ENCODE peak calls at places on chromosomes 16 and 17, in ten cellular contexts. One of them, this sample, is unnamed. For H3K4me1 and H3K27me3, the result is how much of the 10 kb centered on the place peaks cover.

GRCh38 chr16:49281481-49281842 is at the start of gene CBLN1:
- DNase-seq in CD8-positive, alpha-beta memory T cell: no peak
- DNase-seq in CD8-positive, alpha-beta T cell: no peak
- DNase-seq in colonic mucosa: no peak
- DNase-seq in uterus: no peak
- DNase-seq in stomach: no peak
- DNase-seq in suprapubic skin: no peak
- DNase-seq in left ventricle myocardium inferior: no peak
- DNase-seq in body of pancreas: no peak
- DNase-seq in neuronal stem cell: no peak
- DNase-seq in this sample: no peak

GRCh38 chr17:69812240-69812837 is 262.7 kb upstream of the KCNJ16 start:
- DNase-seq in CD8-positive, alpha-beta memory T cell: no peak
- DNase-seq in CD8-positive, alpha-beta T cell: no peak
- DNase-seq in colonic mucosa: no peak
- DNase-seq in uterus: no peak
- DNase-seq in stomach: no peak
- DNase-seq in suprapubic skin: no peak
- DNase-seq in left ventricle myocardium inferior: no peak
- DNase-seq in body of pancreas: no peak
- DNase-seq in neuronal stem cell: no peak
- DNase-seq in this sample: no peak

GRCh38 chr17:29045734-29046133 is 2.8 kb downstream of the PIPOX start:
- DNase-seq in CD8-positive, alpha-beta memory T cell: no peak
- DNase-seq in CD8-positive, alpha-beta T cell: no peak
- DNase-seq in colonic mucosa: no peak
- DNase-seq in uterus: no peak
- DNase-seq in stomach: no peak
- DNase-seq in suprapubic skin: no peak
- DNase-seq in left ventricle myocardium inferior: no peak
- DNase-seq in body of pancreas: no peak
- DNase-seq in neuronal stem cell: no peak
- DNase-seq in this sample: no peak

GRCh38 chr16:66647866-66648265 is 43.4 kb downstream of the CMTM3 start:
- DNase-seq in CD8-positive, alpha-beta memory T cell: no peak
- DNase-seq in CD8-positive, alpha-beta T cell: no peak
- DNase-seq in colonic mucosa: no peak
- DNase-seq in uterus: no peak
- DNase-seq in stomach: no peak
- DNase-seq in suprapubic skin: no peak
- DNase-seq in left ventricle myocardium inferior: no peak
- DNase-seq in body of pancreas: no peak
- DNase-seq in neuronal stem cell: no peak
- DNase-seq in this sample: no peak

GRCh38 chr16:55120408-55120807 is 189.7 kb downstream of the IRX5 start:
- DNase-seq in CD8-positive, alpha-beta memory T cell: no peak
- DNase-seq in CD8-positive, alpha-beta T cell: no peak
- DNase-seq in colonic mucosa: no peak
- DNase-seq in uterus: no peak
- DNase-seq in stomach: no peak
- DNase-seq in suprapubic skin: no peak
- DNase-seq in left ventricle myocardium inferior: no peak
- DNase-seq in body of pancreas: no peak
- DNase-seq in neuronal stem cell: no peak
- DNase-seq in this sample: no peak

GRCh38 chr17:46264456-46265198 is 30.3 kb upstream of the LRRC37A start:
- DNase-seq in CD8-positive, alpha-beta memory T cell: peak
- DNase-seq in CD8-positive, alpha-beta T cell: peak
- DNase-seq in colonic mucosa: no peak
- DNase-seq in uterus: no peak
- DNase-seq in stomach: no peak
- DNase-seq in suprapubic skin: no peak
- DNase-seq in left ventricle myocardium inferior: no peak
- DNase-seq in body of pancreas: no peak
- DNase-seq in neuronal stem cell: no peak
- DNase-seq in this sample: no peak

GRCh38 chr16:11470676-11471415 is 115.9 kb downstream of the LITAF start:
- DNase-seq in CD8-positive, alpha-beta memory T cell: no peak
- DNase-seq in CD8-positive, alpha-beta T cell: no peak
- DNase-seq in colonic mucosa: no peak
- DNase-seq in uterus: no peak
- DNase-seq in stomach: no peak
- DNase-seq in suprapubic skin: no peak
- DNase-seq in left ventricle myocardium inferior: no peak
- DNase-seq in body of pancreas: no peak
- DNase-seq in neuronal stem cell: no peak
- DNase-seq in this sample: no peak

GRCh38 chr17:30186761-30187160 is 48.7 kb downstream of the SLC6A4 start:
- DNase-seq in CD8-positive, alpha-beta memory T cell: no peak
- DNase-seq in CD8-positive, alpha-beta T cell: no peak
- DNase-seq in colonic mucosa: no peak
- DNase-seq in uterus: no peak
- DNase-seq in stomach: no peak
- DNase-seq in suprapubic skin: no peak
- DNase-seq in left ventricle myocardium inferior: no peak
- DNase-seq in body of pancreas: no peak
- DNase-seq in neuronal stem cell: no peak
- DNase-seq in this sample: no peak

GRCh38 chr17:34081269-34081668 is 173.8 kb upstream of the CCL2 start:
- DNase-seq in CD8-positive, alpha-beta memory T cell: no peak
- DNase-seq in CD8-positive, alpha-beta T cell: no peak
- DNase-seq in colonic mucosa: no peak
- DNase-seq in uterus: no peak
- DNase-seq in stomach: no peak
- DNase-seq in suprapubic skin: no peak
- DNase-seq in left ventricle myocardium inferior: no peak
- DNase-seq in body of pancreas: no peak
- DNase-seq in neuronal stem cell: no peak
- DNase-seq in this sample: no peak

GRCh38 chr17:49505854-49506253 is 10.8 kb downstream of the NGFR start:
- DNase-seq in CD8-positive, alpha-beta memory T cell: no peak
- DNase-seq in CD8-positive, alpha-beta T cell: no peak
- DNase-seq in colonic mucosa: no peak
- DNase-seq in uterus: no peak
- DNase-seq in stomach: no peak
- DNase-seq in suprapubic skin: no peak
- DNase-seq in left ventricle myocardium inferior: peak
- DNase-seq in body of pancreas: no peak
- DNase-seq in neuronal stem cell: no peak
- DNase-seq in this sample: no peak

GRCh38 chr17:18235743-18236256 is 10.4 kb downstream of the LLGL1 start:
- DNase-seq in CD8-positive, alpha-beta memory T cell: no peak
- DNase-seq in CD8-positive, alpha-beta T cell: no peak
- DNase-seq in colonic mucosa: no peak
- DNase-seq in uterus: no peak
- DNase-seq in stomach: no peak
- DNase-seq in suprapubic skin: peak
- DNase-seq in left ventricle myocardium inferior: no peak
- DNase-seq in body of pancreas: no peak
- DNase-seq in neuronal stem cell: no peak
- DNase-seq in this sample: no peak

GRCh38 chr16:3641801-3642396 is 12.6 kb upstream of the DNASE1 start:
- DNase-seq in CD8-positive, alpha-beta memory T cell: no peak
- DNase-seq in CD8-positive, alpha-beta T cell: no peak
- DNase-seq in colonic mucosa: no peak
- DNase-seq in uterus: no peak
- DNase-seq in stomach: peak
- DNase-seq in suprapubic skin: peak
- DNase-seq in left ventricle myocardium inferior: no peak
- DNase-seq in body of pancreas: no peak
- DNase-seq in neuronal stem cell: no peak
- DNase-seq in this sample: no peak

GRCh38 chr16:89581861-89582563 is 6.5 kb downstream of the CPNE7 start:
- DNase-seq in CD8-positive, alpha-beta memory T cell: no peak
- DNase-seq in CD8-positive, alpha-beta T cell: no peak
- DNase-seq in colonic mucosa: peak
- DNase-seq in uterus: peak
- DNase-seq in stomach: peak
- DNase-seq in suprapubic skin: no peak
- DNase-seq in left ventricle myocardium inferior: no peak
- DNase-seq in body of pancreas: no peak
- DNase-seq in neuronal stem cell: no peak
- DNase-seq in this sample: no peak

GRCh38 chr17:81819648-81820171 is 13.4 kb downstream of the MCRIP1 start:
- DNase-seq in CD8-positive, alpha-beta memory T cell: no peak
- DNase-seq in CD8-positive, alpha-beta T cell: no peak
- DNase-seq in colonic mucosa: no peak
- DNase-seq in uterus: no peak
- DNase-seq in stomach: no peak
- DNase-seq in suprapubic skin: no peak
- DNase-seq in left ventricle myocardium inferior: no peak
- DNase-seq in body of pancreas: no peak
- DNase-seq in neuronal stem cell: no peak
- DNase-seq in this sample: no peak

GRCh38 chr17:81822312-81822637 is 10.8 kb downstream of the MCRIP1 start:
- DNase-seq in CD8-positive, alpha-beta memory T cell: no peak
- DNase-seq in CD8-positive, alpha-beta T cell: no peak
- DNase-seq in colonic mucosa: no peak
- DNase-seq in uterus: no peak
- DNase-seq in stomach: no peak
- DNase-seq in suprapubic skin: no peak
- DNase-seq in left ventricle myocardium inferior: no peak
- DNase-seq in body of pancreas: no peak
- DNase-seq in neuronal stem cell: no peak
- DNase-seq in this sample: no peak

GRCh38 chr17:81821147-81821546 is 11.9 kb downstream of the MCRIP1 start:
- DNase-seq in CD8-positive, alpha-beta memory T cell: no peak
- DNase-seq in CD8-positive, alpha-beta T cell: no peak
- DNase-seq in colonic mucosa: no peak
- DNase-seq in uterus: no peak
- DNase-seq in stomach: no peak
- DNase-seq in suprapubic skin: no peak
- DNase-seq in left ventricle myocardium inferior: no peak
- DNase-seq in body of pancreas: no peak
- DNase-seq in neuronal stem cell: no peak
- DNase-seq in this sample: no peak

GRCh38 chr17:81822996-81823799 is 9.9 kb downstream of the MCRIP1 start:
- DNase-seq in CD8-positive, alpha-beta memory T cell: no peak
- DNase-seq in CD8-positive, alpha-beta T cell: no peak
- DNase-seq in colonic mucosa: no peak
- DNase-seq in uterus: no peak
- DNase-seq in stomach: no peak
- DNase-seq in suprapubic skin: no peak
- DNase-seq in left ventricle myocardium inferior: no peak
- DNase-seq in body of pancreas: no peak
- DNase-seq in neuronal stem cell: no peak
- DNase-seq in this sample: no peak

GRCh38 chr17:81821603-81822311 is 11.3 kb downstream of the MCRIP1 start:
- DNase-seq in CD8-positive, alpha-beta memory T cell: no peak
- DNase-seq in CD8-positive, alpha-beta T cell: no peak
- DNase-seq in colonic mucosa: peak
- DNase-seq in uterus: peak
- DNase-seq in stomach: peak
- DNase-seq in suprapubic skin: no peak
- DNase-seq in left ventricle myocardium inferior: peak
- DNase-seq in body of pancreas: peak
- DNase-seq in neuronal stem cell: no peak
- DNase-seq in this sample: peak
- H3K4me3 ChIP-seq in CD8-positive, alpha-beta memory T cell: no peak
- H3K4me3 ChIP-seq in CD8-positive, alpha-beta T cell: no peak
- H3K4me3 ChIP-seq in colonic mucosa: no peak
- H3K4me3 ChIP-seq in uterus: no peak
- H3K4me3 ChIP-seq in stomach: no peak
- H3K4me3 ChIP-seq in suprapubic skin: no peak
- H3K4me3 ChIP-seq in left ventricle myocardium inferior: no peak
- H3K4me3 ChIP-seq in body of pancreas: no peak
- H3K4me3 ChIP-seq in neuronal stem cell: no peak
- H3K4me3 ChIP-seq in this sample: no peak

DNA sequence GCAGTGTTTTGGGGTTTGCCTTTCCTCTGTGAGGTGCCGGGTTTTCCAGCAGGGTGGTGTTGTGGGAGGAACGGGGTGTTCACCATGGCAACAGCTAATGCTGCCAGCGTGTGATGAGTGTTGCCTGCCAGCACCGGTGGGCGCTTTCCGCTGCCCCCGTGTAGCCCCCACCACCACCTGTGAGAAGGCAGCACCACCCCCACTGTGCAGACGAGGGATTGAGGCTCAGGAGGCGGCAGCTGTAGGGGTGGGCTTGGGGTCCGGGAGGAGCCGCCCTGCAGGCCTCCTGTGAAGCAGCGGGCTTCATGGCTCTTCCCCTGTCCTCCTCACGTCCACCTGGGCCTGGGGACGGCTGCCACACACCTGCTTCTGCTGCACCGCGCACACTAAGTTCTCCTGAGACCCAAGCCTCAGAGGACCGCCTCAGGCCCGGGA is 5.2 kb downstream of the RAB40C start:
- DNase-seq in CD8-positive, alpha-beta memory T cell: no peak
- DNase-seq in CD8-positive, alpha-beta T cell: no peak
- DNase-seq in colonic mucosa: no peak
- DNase-seq in uterus: no peak
- DNase-seq in stomach: no peak
- DNase-seq in suprapubic skin: no peak
- DNase-seq in left ventricle myocardium inferior: no peak
- DNase-seq in body of pancreas: no peak
- DNase-seq in neuronal stem cell: no peak
- DNase-seq in this sample: no peak
- H3K4me1 ChIP-seq in CD8-positive, alpha-beta memory T cell: under half
- H3K4me1 ChIP-seq in CD8-positive, alpha-beta T cell: under half
- H3K4me1 ChIP-seq in colonic mucosa: under half
- H3K4me1 ChIP-seq in uterus: under half
- H3K4me1 ChIP-seq in stomach: half or more
- H3K4me1 ChIP-seq in suprapubic skin: half or more
- H3K4me1 ChIP-seq in left ventricle myocardium inferior: under half
- H3K4me1 ChIP-seq in body of pancreas: half or more
- H3K4me1 ChIP-seq in neuronal stem cell: under half
- H3K4me1 ChIP-seq in this sample: under half

DNA sequence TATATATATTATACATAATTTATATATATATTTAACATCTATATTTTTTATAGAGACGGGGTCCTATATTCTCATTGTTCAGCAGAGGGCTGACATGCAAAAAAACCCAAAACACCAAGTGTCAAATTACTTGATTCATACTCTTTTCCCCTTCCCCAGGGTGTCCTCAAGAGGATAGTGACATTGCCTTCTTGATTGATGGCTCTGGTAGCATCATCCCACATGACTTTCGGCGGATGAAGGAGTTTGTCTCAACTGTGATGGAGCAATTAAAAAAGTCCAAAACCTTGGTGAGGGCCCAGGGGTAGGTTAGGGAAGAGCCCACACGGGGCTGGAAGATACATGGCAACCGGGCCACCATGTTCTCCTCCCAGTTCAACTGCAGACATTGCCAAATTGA is 11.0 kb downstream of the ITGAM start:
- DNase-seq in CD8-positive, alpha-beta memory T cell: no peak
- DNase-seq in CD8-positive, alpha-beta T cell: no peak
- DNase-seq in colonic mucosa: no peak
- DNase-seq in uterus: no peak
- DNase-seq in stomach: no peak
- DNase-seq in suprapubic skin: peak
- DNase-seq in left ventricle myocardium inferior: no peak
- DNase-seq in body of pancreas: no peak
- DNase-seq in neuronal stem cell: no peak
- DNase-seq in this sample: no peak
- H3K27me3 ChIP-seq in CD8-positive, alpha-beta memory T cell: under half
- H3K27me3 ChIP-seq in CD8-positive, alpha-beta T cell: under half
- H3K27me3 ChIP-seq in colonic mucosa: under half
- H3K27me3 ChIP-seq in uterus: under half
- H3K27me3 ChIP-seq in stomach: under half
- H3K27me3 ChIP-seq in suprapubic skin: under half
- H3K27me3 ChIP-seq in left ventricle myocardium inferior: half or more
- H3K27me3 ChIP-seq in body of pancreas: under half
- H3K27me3 ChIP-seq in neuronal stem cell: under half
- H3K27me3 ChIP-seq in this sample: under half

GRCh38 chr17:3893720-3894116 is 865 bp upstream of the CAMKK1 start:
- DNase-seq in CD8-positive, alpha-beta memory T cell: no peak
- DNase-seq in CD8-positive, alpha-beta T cell: no peak
- DNase-seq in colonic mucosa: no peak
- DNase-seq in uterus: no peak
- DNase-seq in stomach: no peak
- DNase-seq in suprapubic skin: no peak
- DNase-seq in left ventricle myocardium inferior: no peak
- DNase-seq in body of pancreas: no peak
- DNase-seq in neuronal stem cell: no peak
- DNase-seq in this sample: no peak
- H3K4me3 ChIP-seq in CD8-positive, alpha-beta memory T cell: peak
- H3K4me3 ChIP-seq in CD8-positive, alpha-beta T cell: peak
- H3K4me3 ChIP-seq in colonic mucosa: peak
- H3K4me3 ChIP-seq in uterus: no peak
- H3K4me3 ChIP-seq in stomach: peak
- H3K4me3 ChIP-seq in suprapubic skin: peak
- H3K4me3 ChIP-seq in left ventricle myocardium inferior: peak
- H3K4me3 ChIP-seq in body of pancreas: no peak
- H3K4me3 ChIP-seq in neuronal stem cell: peak
- H3K4me3 ChIP-seq in this sample: peak

This sample was measured in HAP-1.